ENCODE peak calls at places on chromosomes 7 and 10, in eight cellular contexts. P, O, G, E, I, Q, B and V are unnamed samples.

GRCh38 chr7:117051808-117052207 is 98.5 kb downstream of the ST7 start:
- DNase-seq in P (no peak), O (no peak), G (peak), E (no peak), I (no peak), Q (no peak), B (no peak), V (no peak)

GRCh38 chr10:110398419-110399162 is 93.9 kb upstream of the SMNDC1 start:
- DNase-seq in P (no peak), O (peak), G (peak), E (peak), I (no peak), Q (no peak), B (peak), V (no peak)

GRCh38 chr7:6376820-6377219 is 70.9 kb downstream of the DAGLB start:
- DNase-seq in P (no peak), O (no peak), G (no peak), E (no peak), I (no peak), Q (no peak), B (no peak), V (no peak)

GRCh38 chr10:63217120-63217605 is 84.0 kb downstream of the NRBF2 start:
- DNase-seq in P (no peak), O (peak), G (peak), E (peak), I (no peak), Q (no peak), B (no peak), V (no peak)

GRCh38 chr10:1102392-1102791 is 46.2 kb downstream of the WDR37 start:
- DNase-seq in P (no peak), O (no peak), G (peak), E (peak), I (no peak), Q (no peak), B (no peak), V (no peak)

GRCh38 chr10:3139135-3139910 is 33.3 kb downstream of the PITRM1 start:
- DNase-seq in P (peak), O (no peak), G (no peak), E (no peak), I (no peak), Q (no peak), B (no peak), V (no peak)

GRCh38 chr7:50664937-50665336 is 99.7 kb upstream of the DDC start:
- DNase-seq in P (no peak), O (no peak), G (no peak), E (no peak), I (no peak), Q (no peak), B (no peak), V (no peak)

GRCh38 chr7:107879400-107880035 is 11.5 kb upstream of the DLD start:
- DNase-seq in P (no peak), O (peak), G (peak), E (peak), I (no peak), Q (no peak), B (no peak), V (no peak)

GRCh38 chr7:23658831-23659427 is 21.1 kb upstream of the FAM221A start:
- DNase-seq in P (no peak), O (no peak), G (no peak), E (no peak), I (no peak), Q (no peak), B (no peak), V (no peak)

GRCh38 chr7:80312139-80312661 is 177.6 kb downstream of the GNAI1 start:
- DNase-seq in P (no peak), O (peak), G (peak), E (peak), I (no peak), Q (no peak), B (peak), V (no peak)

GRCh38 chr7:5595545-5596045 is 172.0 kb upstream of the TNRC18 start:
- DNase-seq in P (no peak), O (no peak), G (peak), E (peak), I (no peak), Q (no peak), B (no peak), V (no peak)

GRCh38 chr10:58952162-58952561 is 224.3 kb upstream of the PHYHIPL start:
- DNase-seq in P (no peak), O (peak), G (peak), E (no peak), I (no peak), Q (no peak), B (no peak), V (no peak)

GRCh38 chr7:31646969-31647368 is 40.0 kb upstream of the PPP1R17 start:
- DNase-seq in P (no peak), O (no peak), G (no peak), E (no peak), I (no peak), Q (no peak), B (no peak), V (no peak)

GRCh38 chr7:94360926-94361325 is 33.8 kb upstream of the COL1A2 start:
- DNase-seq in P (no peak), O (no peak), G (peak), E (no peak), I (no peak), Q (no peak), B (no peak), V (no peak)

GRCh38 chr7:98555403-98555802 is 61.7 kb upstream of the NPTX2 start:
- DNase-seq in P (no peak), O (no peak), G (no peak), E (no peak), I (no peak), Q (no peak), B (no peak), V (no peak)

GRCh38 chr7:155880721-155881120 is 68.5 kb upstream of the SHH start:
- DNase-seq in P (no peak), O (no peak), G (no peak), E (no peak), I (no peak), Q (no peak), B (no peak), V (no peak)

GRCh38 chr7:20331231-20331880 is 656 bp downstream of the ITGB8 start:
- DNase-seq in P (peak), O (peak), G (no peak), E (peak), I (no peak), Q (peak), B (no peak), V (no peak)

GRCh38 chr7:53531-53930 is 138.8 kb upstream of the FAM20C start:
- DNase-seq in P (no peak), O (no peak), G (no peak), E (no peak), I (no peak), Q (no peak), B (no peak), V (no peak)

GRCh38 chr7:156402255-156402654 is 238.3 kb upstream of the RNF32 start:
- DNase-seq in P (no peak), O (no peak), G (no peak), E (no peak), I (no peak), Q (no peak), B (no peak), V (no peak)

GRCh38 chr7:55533050-55533728 is 39.1 kb downstream of the VOPP1 start:
- DNase-seq in P (no peak), O (no peak), G (peak), E (peak), I (peak), Q (no peak), B (no peak), V (peak)

GRCh38 chr10:101666025-101666424 is 28.9 kb downstream of the FBXW4 start:
- DNase-seq in P (no peak), O (no peak), G (no peak), E (no peak), I (no peak), Q (no peak), B (no peak), V (no peak)

GRCh38 chr10:26543567-26544306 is 105.6 kb downstream of the APBB1IP start:
- DNase-seq in P (no peak), O (no peak), G (peak), E (no peak), I (no peak), Q (no peak), B (no peak), V (no peak)

GRCh38 chr7:73899731-73900142 is 38.8 kb downstream of the TMEM270 start:
- DNase-seq in P (peak), O (peak), G (peak), E (peak), I (no peak), Q (no peak), B (peak), V (no peak)

GRCh38 chr10:16770141-16770540 is 47.1 kb downstream of the RSU1 start:
- DNase-seq in P (no peak), O (no peak), G (no peak), E (no peak), I (no peak), Q (no peak), B (no peak), V (no peak)

GRCh38 chr10:78957471-78958039 is 111.2 kb upstream of the ZMIZ1 start:
- DNase-seq in P (no peak), O (no peak), G (peak), E (peak), I (no peak), Q (no peak), B (no peak), V (no peak)

GRCh38 chr10:52883996-52884871 is 111.7 kb upstream of the MBL2 start:
- DNase-seq in P (no peak), O (peak), G (peak), E (peak), I (no peak), Q (no peak), B (peak), V (no peak)

GRCh38 chr10:29630205-29631048 is 4.3 kb downstream of the SVIL start:
- DNase-seq in P (no peak), O (no peak), G (no peak), E (no peak), I (no peak), Q (no peak), B (no peak), V (no peak)

GRCh38 chr7:154677454-154677853 is 325.5 kb downstream of the PAXIP1 start:
- DNase-seq in P (no peak), O (no peak), G (no peak), E (no peak), I (no peak), Q (no peak), B (no peak), V (no peak)

GRCh38 chr10:100827819-100828743 is 82.7 kb downstream of the PAX2 start:
- DNase-seq in P (peak), O (no peak), G (no peak), E (no peak), I (no peak), Q (peak), B (no peak), V (peak)

GRCh38 chr10:4344544-4344994 is 481.4 kb upstream of the AKR1E2 start:
- DNase-seq in P (peak), O (peak), G (peak), E (peak), I (no peak), Q (peak), B (peak), V (no peak)

GRCh38 chr7:90629306-90629918 is 33.3 kb downstream of the CDK14 start:
- DNase-seq in P (no peak), O (peak), G (peak), E (peak), I (no peak), Q (no peak), B (peak), V (no peak)

GRCh38 chr10:120382360-120382759 is 74.7 kb upstream of the PLPP4 start:
- DNase-seq in P (no peak), O (no peak), G (no peak), E (no peak), I (no peak), Q (no peak), B (no peak), V (no peak)

GRCh38 chr10:115771755-115772154 is 501.3 kb downstream of the GFRA1 start:
- DNase-seq in P (no peak), O (no peak), G (no peak), E (no peak), I (no peak), Q (no peak), B (no peak), V (no peak)

GRCh38 chr7:45698527-45699309 is 124.5 kb downstream of the ADCY1 start:
- DNase-seq in P (peak), O (no peak), G (no peak), E (no peak), I (no peak), Q (no peak), B (no peak), V (no peak)

GRCh38 chr7:95723583-95724180 is 48.7 kb upstream of the DYNC1I1 start:
- DNase-seq in P (no peak), O (peak), G (peak), E (peak), I (no peak), Q (no peak), B (no peak), V (no peak)

GRCh38 chr7:95730493-95731280 is 41.7 kb upstream of the DYNC1I1 start:
- DNase-seq in P (no peak), O (no peak), G (no peak), E (no peak), I (no peak), Q (no peak), B (no peak), V (no peak)

GRCh38 chr7:95725170-95725569 is 47.2 kb upstream of the DYNC1I1 start:
- DNase-seq in P (no peak), O (no peak), G (no peak), E (no peak), I (no peak), Q (no peak), B (no peak), V (no peak)
- TF ChIP-seq CTCF in P (no peak), O (no peak), G (no peak), E (no peak), I (no peak), Q (no peak), B (no peak), V (no peak)

GRCh38 chr10:130340816-130341215 is 204.6 kb downstream of the GLRX3 start:
- DNase-seq in P (no peak), O (no peak), G (no peak), E (no peak), I (no peak), Q (no peak), B (no peak), V (no peak)
- TF ChIP-seq CTCF in P (no peak), O (no peak), G (no peak), E (no peak), I (no peak), Q (no peak), B (no peak), V (no peak)

GRCh38 chr7:123283373-123283772 is 83.6 kb upstream of the SLC13A1 start:
- DNase-seq in P (no peak), O (no peak), G (no peak), E (no peak), I (no peak), Q (no peak), B (no peak), V (no peak)

GRCh38 chr7:123289200-123289599 is 89.4 kb upstream of the SLC13A1 start:
- DNase-seq in P (no peak), O (no peak), G (no peak), E (no peak), I (no peak), Q (no peak), B (no peak), V (no peak)

GRCh38 chr7:123282181-123282580 is 82.4 kb upstream of the SLC13A1 start:
- DNase-seq in P (no peak), O (peak), G (no peak), E (no peak), I (no peak), Q (no peak), B (no peak), V (no peak)

GRCh38 chr7:123285076-123285700 is 85.4 kb upstream of the SLC13A1 start:
- DNase-seq in P (no peak), O (no peak), G (no peak), E (no peak), I (no peak), Q (no peak), B (no peak), V (no peak)
- TF ChIP-seq CTCF in P (no peak), O (no peak), G (no peak), E (no peak), I (no peak), Q (no peak), B (no peak), V (no peak)

DNA sequence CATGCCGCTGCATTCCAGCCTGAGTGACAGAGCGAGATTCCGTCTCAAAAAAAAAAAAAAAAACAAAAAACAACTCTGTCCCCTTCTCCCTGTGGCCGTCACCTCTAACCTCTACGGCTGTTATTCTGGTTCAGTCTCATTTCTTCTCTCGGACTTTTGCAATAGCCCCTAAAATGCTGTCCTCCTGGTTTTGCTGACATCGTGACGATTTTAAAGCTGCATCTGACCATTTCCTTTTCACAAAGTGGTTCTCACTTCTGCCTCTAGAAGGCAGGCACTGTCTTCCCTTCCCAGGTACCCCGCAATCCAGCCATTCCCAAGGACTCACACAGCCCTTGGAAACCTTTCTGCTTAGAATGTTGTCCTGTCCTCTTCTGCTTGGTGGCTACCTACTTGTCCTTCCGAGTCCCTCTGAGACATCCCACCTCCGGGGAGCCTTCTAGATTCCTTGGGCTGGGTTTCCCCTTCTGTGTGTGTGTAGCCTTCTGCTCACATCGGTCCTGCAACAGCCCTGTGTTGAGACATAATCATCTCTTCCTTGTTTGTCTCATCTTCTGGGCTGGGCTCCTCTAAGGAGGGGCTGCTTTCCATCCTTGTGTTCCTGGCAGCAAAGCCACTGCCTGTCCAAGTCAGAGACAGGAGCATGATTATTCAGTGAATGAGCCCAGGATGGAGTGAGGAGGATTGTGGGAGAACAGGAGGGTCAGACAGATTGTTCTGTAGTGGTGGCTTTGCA is 83.1 kb downstream of the GRK5 start:
- DNase-seq in P (peak), O (peak), G (peak), E (no peak), I (no peak), Q (no peak), B (no peak), V (no peak)
- TF ChIP-seq CTCF in P (no peak), O (peak), G (peak), E (no peak), I (no peak), Q (no peak), B (peak), V (no peak)

GRCh38 chr10:88389456-88389855 is 193.7 kb downstream of the RNLS start:
- DNase-seq in P (no peak), O (peak), G (peak), E (peak), I (no peak), Q (no peak), B (peak), V (no peak)
- TF ChIP-seq CTCF in P (peak), O (peak), G (peak), E (peak), I (peak), Q (peak), B (peak), V (peak)

GRCh38 chr7:141220263-141220662 is 146.4 kb downstream of the TMEM178B start:
- DNase-seq in P (no peak), O (no peak), G (peak), E (no peak), I (no peak), Q (no peak), B (no peak), V (no peak)
- TF ChIP-seq CTCF in P (no peak), O (no peak), G (peak), E (no peak), I (no peak), Q (no peak), B (peak), V (no peak)

GRCh38 chr7:34675749-34676374 is 17.8 kb downstream of the NPSR1 start:
- DNase-seq in P (no peak), O (peak), G (peak), E (no peak), I (no peak), Q (no peak), B (no peak), V (no peak)
- TF ChIP-seq CTCF in P (peak), O (peak), G (peak), E (peak), I (no peak), Q (peak), B (peak), V (peak)